ENCODE peak calls at places on chromosome 19, in nine cellular contexts. G is stimulated activated CD4-positive, alpha-beta T cell treated with anti-CD3 and anti-CD28 coated beads, Interleukin-4, amount 100 ng/mL, for 48 hours; L is anterior cingulate cortex; F is stimulated activated naive CD8-positive, alpha-beta T cell treated with anti-CD3 and anti-CD28 coated beads, Interleukin-15, Interleukin-2, amounts not matched to agents 100 U/mL and 50 U/mL, for 24 hours; V is nephron progenitor cell; U is HL-60; I is memory B cell; H is EH; N is T-helper 1 cell. B is an unnamed sample.

GRCh38 chr19:15456871-15457700 is 7.3 kb downstream of the RASAL3 start:
- DNase-seq in V (peak; percentile 38), I (no peak), U (no peak), F (no peak), G (peak; percentile 7), L (no peak), N (no peak), H (no peak), B (no peak)

GRCh38 chr19:36604656-36605100 is 435 bp upstream of the ZNF382 start:
- DNase-seq in F (peak; percentile 88), U (peak; percentile 81), G (peak; percentile 87), N (peak; percentile 77), L (peak; percentile 61), H (peak; percentile 44), V (peak; percentile 50), I (peak; percentile 73), B (peak; percentile 68)

GRCh38 chr19:54248016-54248601 is 5.5 kb upstream of the LILRA6 start:
- DNase-seq in L (no peak), V (no peak), U (peak; percentile 63), N (no peak), I (no peak), G (peak; percentile 53), H (peak; percentile 40), F (peak; percentile 36), B (peak; percentile 43)

GRCh38 chr19:29263305-29264080 is 50.5 kb upstream of the UQCRFS1 start:
- DNase-seq in G (peak; percentile 33), F (peak; percentile 64), V (peak; percentile 79), L (no peak), I (peak; percentile 42), U (peak; percentile 38), H (peak; percentile 44), N (no peak), B (peak; percentile 96)

GRCh38 chr19:17037184-17037583 is 10.6 kb upstream of the CPAMD8 start:
- DNase-seq in U (no peak), N (no peak), F (no peak), L (no peak), V (no peak), H (no peak), G (no peak), I (no peak), B (no peak)

GRCh38 chr19:8631425-8631819 is 989 bp downstream of the NFILZ start:
- DNase-seq in U (no peak), V (peak; percentile 25), I (no peak), N (no peak), G (no peak), L (no peak), H (peak; percentile 32), F (no peak), B (no peak)

GRCh38 chr19:18349524-18350128 is 9.2 kb downstream of the PGPEP1 start:
- DNase-seq in L (no peak), U (peak; percentile 45), V (peak; percentile 52), I (no peak), N (no peak), F (peak; percentile 69), G (peak; percentile 23), H (peak; percentile 66), B (peak; percentile 47)

GRCh38 chr19:33290956-33291622 is 11.2 kb downstream of the CEBPA start:
- DNase-seq in U (no peak), G (no peak), N (no peak), H (no peak), I (no peak), L (no peak), V (no peak), F (no peak), B (peak; percentile 95)

GRCh38 chr19:35112995-35113693 is 2.5 kb upstream of the FXYD3 start:
- DNase-seq in H (no peak), L (no peak), G (no peak), V (no peak), I (no peak), F (no peak), U (no peak), N (no peak), B (no peak)

GRCh38 chr19:33397536-33398360 is 24.2 kb downstream of the CEBPG start:
- DNase-seq in U (no peak), F (no peak), H (no peak), I (no peak), V (peak; percentile 56), G (no peak), N (peak; percentile 4), L (no peak), B (no peak)

GRCh38 chr19:2618611-2619010 is 83.9 kb downstream of the GNG7 start:
- DNase-seq in V (no peak), F (peak; percentile 89), U (peak; percentile 94), H (peak; percentile 60), N (peak; percentile 22), I (no peak), G (peak; percentile 72), L (no peak), B (peak; percentile 49)

GRCh38 chr19:32691291-32691951 is at the start of gene NUDT19:
- DNase-seq in H (peak; percentile 92), V (peak; percentile 66), I (peak; percentile 59), G (peak; percentile 80), N (peak; percentile 23), F (peak; percentile 85), U (peak; percentile 89), L (peak; percentile 38), B (peak; percentile 66)

GRCh38 chr19:4415352-4415751 is 12.9 kb downstream of the CHAF1A start:
- DNase-seq in N (no peak), I (no peak), F (no peak), L (no peak), H (no peak), G (no peak), V (no peak), U (no peak), B (no peak)

GRCh38 chr19:45114116-45114515 is 21.1 kb downstream of the PPP1R37 start:
- DNase-seq in F (no peak), V (no peak), U (peak; percentile 47), G (no peak), H (no peak), I (no peak), N (no peak), L (no peak), B (no peak)

GRCh38 chr19:1082165-1082927 is 12.8 kb downstream of the POLR2E start:
- DNase-seq in F (peak; percentile 82), H (peak; percentile 47), V (peak; percentile 94), N (peak; percentile 87), U (no peak), L (no peak), I (peak; percentile 66), G (peak; percentile 81), B (peak; percentile 93)

B was measured in trophoblast cell.